ENCODE peak calls at places on chromosomes 6 and 20, in five cellular contexts. One of them, this sample, is unnamed.

GRCh38 chr6:6857528-6857927 is 250.2 kb upstream of the RREB1 start:
- DNase-seq in effector CD4-positive, alpha-beta T cell: no peak
- DNase-seq in NCI-H2081 treated with DMSO at 0.1 percent for 48 hours: no peak
- DNase-seq in NCI-H2171 treated with DMSO at 0.1 percent for 48 hours: no peak
- DNase-seq in sigmoid colon: no peak
- DNase-seq in this sample: no peak

GRCh38 chr6:33632603-33633039 is 11.5 kb downstream of the ITPR3 start:
- DNase-seq in effector CD4-positive, alpha-beta T cell: peak
- DNase-seq in NCI-H2081 treated with DMSO at 0.1 percent for 48 hours: no peak
- DNase-seq in NCI-H2171 treated with DMSO at 0.1 percent for 48 hours: no peak
- DNase-seq in sigmoid colon: no peak
- DNase-seq in this sample: peak

GRCh38 chr6:127096167-127096566 is 22.3 kb upstream of the RSPO3 start:
- DNase-seq in sigmoid colon: no peak
- DNase-seq in effector CD4-positive, alpha-beta T cell: no peak
- DNase-seq in NCI-H2171 treated with DMSO at 0.1 percent for 48 hours: no peak
- DNase-seq in NCI-H2081 treated with DMSO at 0.1 percent for 48 hours: no peak
- DNase-seq in this sample: no peak

GRCh38 chr6:43184268-43184985 is 2.4 kb downstream of the CUL9 start:
- DNase-seq in sigmoid colon: peak
- DNase-seq in effector CD4-positive, alpha-beta T cell: no peak
- DNase-seq in NCI-H2171 treated with DMSO at 0.1 percent for 48 hours: no peak
- DNase-seq in NCI-H2081 treated with DMSO at 0.1 percent for 48 hours: no peak
- DNase-seq in this sample: no peak

GRCh38 chr6:36368921-36369880 is 18.3 kb downstream of the ETV7 start:
- DNase-seq in effector CD4-positive, alpha-beta T cell: no peak
- DNase-seq in sigmoid colon: no peak
- DNase-seq in NCI-H2171 treated with DMSO at 0.1 percent for 48 hours: peak
- DNase-seq in NCI-H2081 treated with DMSO at 0.1 percent for 48 hours: peak
- DNase-seq in this sample: no peak

GRCh38 chr6:116426551-116426950 is 34.6 kb upstream of the CALHM6 start:
- DNase-seq in effector CD4-positive, alpha-beta T cell: no peak
- DNase-seq in NCI-H2171 treated with DMSO at 0.1 percent for 48 hours: no peak
- DNase-seq in sigmoid colon: no peak
- DNase-seq in NCI-H2081 treated with DMSO at 0.1 percent for 48 hours: no peak
- DNase-seq in this sample: no peak

GRCh38 chr6:75378101-75378500 is 93.5 kb upstream of the TMEM30A start:
- DNase-seq in sigmoid colon: no peak
- DNase-seq in NCI-H2081 treated with DMSO at 0.1 percent for 48 hours: no peak
- DNase-seq in NCI-H2171 treated with DMSO at 0.1 percent for 48 hours: no peak
- DNase-seq in effector CD4-positive, alpha-beta T cell: no peak
- DNase-seq in this sample: no peak

GRCh38 chr20:53216856-53217576 is 244.9 kb downstream of the TSHZ2 start:
- DNase-seq in NCI-H2081 treated with DMSO at 0.1 percent for 48 hours: no peak
- DNase-seq in effector CD4-positive, alpha-beta T cell: peak
- DNase-seq in NCI-H2171 treated with DMSO at 0.1 percent for 48 hours: peak
- DNase-seq in sigmoid colon: peak
- DNase-seq in this sample: peak

GRCh38 chr6:12555267-12555666 is 161.3 kb upstream of the PHACTR1 start:
- DNase-seq in sigmoid colon: no peak
- DNase-seq in NCI-H2171 treated with DMSO at 0.1 percent for 48 hours: no peak
- DNase-seq in effector CD4-positive, alpha-beta T cell: no peak
- DNase-seq in NCI-H2081 treated with DMSO at 0.1 percent for 48 hours: no peak
- DNase-seq in this sample: no peak

GRCh38 chr6:49327005-49327404 is 136.0 kb downstream of the MMUT start:
- DNase-seq in NCI-H2171 treated with DMSO at 0.1 percent for 48 hours: no peak
- DNase-seq in NCI-H2081 treated with DMSO at 0.1 percent for 48 hours: no peak
- DNase-seq in effector CD4-positive, alpha-beta T cell: no peak
- DNase-seq in sigmoid colon: no peak
- DNase-seq in this sample: no peak

GRCh38 chr6:140434761-140435160 is 1060.3 kb upstream of the CITED2 start:
- DNase-seq in NCI-H2171 treated with DMSO at 0.1 percent for 48 hours: no peak
- DNase-seq in NCI-H2081 treated with DMSO at 0.1 percent for 48 hours: no peak
- DNase-seq in sigmoid colon: no peak
- DNase-seq in effector CD4-positive, alpha-beta T cell: no peak
- DNase-seq in this sample: no peak

GRCh38 chr6:157840776-157841175 is 17.7 kb downstream of the SNX9 start:
- DNase-seq in effector CD4-positive, alpha-beta T cell: no peak
- DNase-seq in NCI-H2081 treated with DMSO at 0.1 percent for 48 hours: no peak
- DNase-seq in sigmoid colon: no peak
- DNase-seq in NCI-H2171 treated with DMSO at 0.1 percent for 48 hours: no peak
- DNase-seq in this sample: no peak

GRCh38 chr20:45912344-45912682 is 358 bp upstream of the PLTP start:
- DNase-seq in NCI-H2081 treated with DMSO at 0.1 percent for 48 hours: no peak
- DNase-seq in sigmoid colon: no peak
- DNase-seq in effector CD4-positive, alpha-beta T cell: no peak
- DNase-seq in NCI-H2171 treated with DMSO at 0.1 percent for 48 hours: no peak
- DNase-seq in this sample: no peak

GRCh38 chr6:45609141-45609638 is 231.5 kb upstream of the SUPT3H start:
- DNase-seq in NCI-H2171 treated with DMSO at 0.1 percent for 48 hours: no peak
- DNase-seq in effector CD4-positive, alpha-beta T cell: no peak
- DNase-seq in NCI-H2081 treated with DMSO at 0.1 percent for 48 hours: no peak
- DNase-seq in sigmoid colon: no peak
- DNase-seq in this sample: no peak

GRCh38 chr6:36685926-36686667 is 7.6 kb downstream of the CDKN1A start:
- DNase-seq in NCI-H2081 treated with DMSO at 0.1 percent for 48 hours: no peak
- DNase-seq in effector CD4-positive, alpha-beta T cell: no peak
- DNase-seq in NCI-H2171 treated with DMSO at 0.1 percent for 48 hours: no peak
- DNase-seq in sigmoid colon: peak
- DNase-seq in this sample: no peak

GRCh38 chr6:71373943-71374342 is 85.3 kb downstream of the OGFRL1 start:
- DNase-seq in sigmoid colon: no peak
- DNase-seq in effector CD4-positive, alpha-beta T cell: no peak
- DNase-seq in NCI-H2081 treated with DMSO at 0.1 percent for 48 hours: no peak
- DNase-seq in NCI-H2171 treated with DMSO at 0.1 percent for 48 hours: no peak
- DNase-seq in this sample: no peak

GRCh38 chr6:30568245-30568644 is 3.0 kb upstream of the ABCF1 start:
- DNase-seq in effector CD4-positive, alpha-beta T cell: no peak
- DNase-seq in sigmoid colon: no peak
- DNase-seq in NCI-H2171 treated with DMSO at 0.1 percent for 48 hours: no peak
- DNase-seq in NCI-H2081 treated with DMSO at 0.1 percent for 48 hours: no peak
- DNase-seq in this sample: peak

GRCh38 chr6:3398165-3398562 is 58.7 kb downstream of the SLC22A23 start:
- DNase-seq in NCI-H2081 treated with DMSO at 0.1 percent for 48 hours: no peak
- DNase-seq in sigmoid colon: peak
- DNase-seq in NCI-H2171 treated with DMSO at 0.1 percent for 48 hours: no peak
- DNase-seq in effector CD4-positive, alpha-beta T cell: no peak
- DNase-seq in this sample: no peak

GRCh38 chr6:114437229-114437628 is 94.4 kb upstream of the HS3ST5 start:
- DNase-seq in NCI-H2081 treated with DMSO at 0.1 percent for 48 hours: no peak
- DNase-seq in NCI-H2171 treated with DMSO at 0.1 percent for 48 hours: no peak
- DNase-seq in sigmoid colon: no peak
- DNase-seq in effector CD4-positive, alpha-beta T cell: no peak
- DNase-seq in this sample: no peak

GRCh38 chr6:54299542-54300269 is 8.5 kb upstream of the TINAG start:
- DNase-seq in NCI-H2081 treated with DMSO at 0.1 percent for 48 hours: no peak
- DNase-seq in effector CD4-positive, alpha-beta T cell: no peak
- DNase-seq in sigmoid colon: no peak
- DNase-seq in NCI-H2171 treated with DMSO at 0.1 percent for 48 hours: no peak
- DNase-seq in this sample: no peak

GRCh38 chr6:160972111-160972510 is 19.5 kb upstream of the MAP3K4 start:
- DNase-seq in NCI-H2081 treated with DMSO at 0.1 percent for 48 hours: no peak
- DNase-seq in sigmoid colon: no peak
- DNase-seq in NCI-H2171 treated with DMSO at 0.1 percent for 48 hours: peak
- DNase-seq in effector CD4-positive, alpha-beta T cell: no peak
- DNase-seq in this sample: no peak

GRCh38 chr6:139595183-139595582 is 220.7 kb upstream of the CITED2 start:
- DNase-seq in sigmoid colon: no peak
- DNase-seq in NCI-H2081 treated with DMSO at 0.1 percent for 48 hours: no peak
- DNase-seq in NCI-H2171 treated with DMSO at 0.1 percent for 48 hours: no peak
- DNase-seq in effector CD4-positive, alpha-beta T cell: no peak
- DNase-seq in this sample: no peak

GRCh38 chr20:45354423-45355208 is 6.4 kb upstream of the SDC4 start:
- DNase-seq in sigmoid colon: no peak
- DNase-seq in NCI-H2081 treated with DMSO at 0.1 percent for 48 hours: no peak
- DNase-seq in NCI-H2171 treated with DMSO at 0.1 percent for 48 hours: no peak
- DNase-seq in effector CD4-positive, alpha-beta T cell: no peak
- DNase-seq in this sample: no peak

GRCh38 chr6:69232506-69233194 is 564.2 kb downstream of the LMBRD1 start:
- DNase-seq in sigmoid colon: peak
- DNase-seq in effector CD4-positive, alpha-beta T cell: peak
- DNase-seq in NCI-H2171 treated with DMSO at 0.1 percent for 48 hours: no peak
- DNase-seq in NCI-H2081 treated with DMSO at 0.1 percent for 48 hours: no peak
- DNase-seq in this sample: no peak

GRCh38 chr6:137102851-137103492 is 58.2 kb upstream of the IL20RA start:
- DNase-seq in NCI-H2171 treated with DMSO at 0.1 percent for 48 hours: no peak
- DNase-seq in effector CD4-positive, alpha-beta T cell: no peak
- DNase-seq in sigmoid colon: no peak
- DNase-seq in NCI-H2081 treated with DMSO at 0.1 percent for 48 hours: no peak
- DNase-seq in this sample: peak

GRCh38 chr6:24284006-24284405 is 73.9 kb downstream of the DCDC2 start:
- DNase-seq in effector CD4-positive, alpha-beta T cell: no peak
- DNase-seq in NCI-H2081 treated with DMSO at 0.1 percent for 48 hours: no peak
- DNase-seq in sigmoid colon: no peak
- DNase-seq in NCI-H2171 treated with DMSO at 0.1 percent for 48 hours: no peak
- DNase-seq in this sample: no peak

GRCh38 chr6:46926481-46926880 is 4.7 kb upstream of the ADGRF5 start:
- DNase-seq in sigmoid colon: no peak
- DNase-seq in effector CD4-positive, alpha-beta T cell: no peak
- DNase-seq in NCI-H2171 treated with DMSO at 0.1 percent for 48 hours: no peak
- DNase-seq in NCI-H2081 treated with DMSO at 0.1 percent for 48 hours: no peak
- DNase-seq in this sample: no peak

GRCh38 chr6:115783402-115784061 is 277.2 kb downstream of the FRK start:
- DNase-seq in NCI-H2171 treated with DMSO at 0.1 percent for 48 hours: no peak
- DNase-seq in effector CD4-positive, alpha-beta T cell: no peak
- DNase-seq in NCI-H2081 treated with DMSO at 0.1 percent for 48 hours: no peak
- DNase-seq in sigmoid colon: no peak
- DNase-seq in this sample: no peak

GRCh38 chr20:8375898-8376297 is 243.8 kb downstream of the PLCB1 start:
- DNase-seq in effector CD4-positive, alpha-beta T cell: no peak
- DNase-seq in NCI-H2171 treated with DMSO at 0.1 percent for 48 hours: no peak
- DNase-seq in NCI-H2081 treated with DMSO at 0.1 percent for 48 hours: no peak
- DNase-seq in sigmoid colon: no peak
- DNase-seq in this sample: no peak

GRCh38 chr6:84052204-84052882 is 18.8 kb downstream of the MRAP2 start:
- DNase-seq in NCI-H2171 treated with DMSO at 0.1 percent for 48 hours: peak
- DNase-seq in effector CD4-positive, alpha-beta T cell: no peak
- DNase-seq in NCI-H2081 treated with DMSO at 0.1 percent for 48 hours: peak
- DNase-seq in sigmoid colon: no peak
- DNase-seq in this sample: no peak

GRCh38 chr6:105838156-105838555 is 248.0 kb upstream of the PRDM1 start:
- DNase-seq in sigmoid colon: no peak
- DNase-seq in NCI-H2171 treated with DMSO at 0.1 percent for 48 hours: no peak
- DNase-seq in NCI-H2081 treated with DMSO at 0.1 percent for 48 hours: no peak
- DNase-seq in effector CD4-positive, alpha-beta T cell: no peak
- DNase-seq in this sample: no peak

GRCh38 chr6:105045546-105045945 is 88.6 kb downstream of the LIN28B start:
- DNase-seq in NCI-H2171 treated with DMSO at 0.1 percent for 48 hours: no peak
- DNase-seq in sigmoid colon: no peak
- DNase-seq in NCI-H2081 treated with DMSO at 0.1 percent for 48 hours: no peak
- DNase-seq in effector CD4-positive, alpha-beta T cell: no peak
- DNase-seq in this sample: no peak